ENCODE peak calls at places on chromosomes 5 and 9, in seven cellular contexts. J is endothelial cell, L is PC-3, W is osteoblast, G is hepatocyte, B is epithelial cell of esophagus, Y is GM06990. Z is an unnamed sample.

GRCh38 chr9:13427587-13427986 is 148.1 kb upstream of the MPDZ start:
- DNase-seq in B (peak), J (peak), Y (peak), L (peak), W (peak), G (peak), Z (peak)

GRCh38 chr5:1514027-1514818 is 9.5 kb downstream of the LPCAT1 start:
- DNase-seq in G (no peak), Y (peak), B (no peak), L (no peak), W (peak), J (no peak), Z (no peak)

GRCh38 chr5:181109489-181110013 is 21.4 kb downstream of the OR2V1 start:
- DNase-seq in Y (no peak), B (no peak), G (no peak), J (no peak), L (no peak), W (no peak), Z (no peak)

GRCh38 chr9:38003946-38004808 is 64.8 kb downstream of the SHB start:
- DNase-seq in Y (no peak), L (no peak), G (no peak), W (no peak), B (no peak), J (no peak), Z (no peak)

GRCh38 chr5:105922574-105922973 is 1748.2 kb downstream of the EFNA5 start:
- DNase-seq in Y (no peak), L (peak), G (no peak), B (peak), W (no peak), J (no peak), Z (no peak)

GRCh38 chr9:8070779-8071444 is 271.3 kb upstream of the DMAC1 start:
- DNase-seq in W (peak), B (no peak), J (no peak), G (no peak), Y (no peak), L (no peak), Z (no peak)

GRCh38 chr5:1282139-1282992 is 12.5 kb downstream of the TERT start:
- DNase-seq in L (no peak), G (no peak), W (peak), B (peak), J (no peak), Y (no peak), Z (no peak)

GRCh38 chr9:125985998-125986655 is 239.0 kb downstream of the PBX3 start:
- DNase-seq in Y (no peak), G (no peak), L (no peak), B (no peak), J (no peak), W (peak), Z (no peak)

GRCh38 chr5:72634444-72634843 is 127.2 kb upstream of the ZNF366 start:
- DNase-seq in W (no peak), G (no peak), B (no peak), L (no peak), Y (no peak), J (no peak), Z (no peak)

GRCh38 chr5:17304282-17304681 is 86.9 kb downstream of the BASP1 start:
- DNase-seq in Y (no peak), L (no peak), B (no peak), G (no peak), W (no peak), J (no peak), Z (no peak)

GRCh38 chr5:155082401-155082800 is 68.8 kb downstream of the KIF4B start:
- DNase-seq in Y (no peak), B (peak), W (no peak), J (no peak), L (peak), G (no peak), Z (no peak)

GRCh38 chr5:38591450-38591849 is 35.0 kb upstream of the LIFR start:
- DNase-seq in G (no peak), W (no peak), L (no peak), Y (no peak), B (no peak), J (no peak), Z (no peak)

GRCh38 chr5:173823721-173824567 is 64.2 kb upstream of the CPEB4 start:
- DNase-seq in L (peak), W (no peak), J (no peak), B (peak), G (peak), Y (no peak), Z (peak)

GRCh38 chr5:149543361-149544198 is 7.7 kb downstream of the CSNK1A1 start:
- DNase-seq in J (no peak), B (no peak), Y (no peak), L (no peak), G (no peak), W (no peak), Z (no peak)

GRCh38 chr9:123928471-123929176 is 1.3 kb downstream of the DENND1A start:
- DNase-seq in B (no peak), G (no peak), L (peak), Y (peak), J (no peak), W (peak), Z (no peak)

GRCh38 chr5:150119421-150120061 is 33.2 kb upstream of the CSF1R start:
- DNase-seq in G (no peak), W (peak), L (no peak), B (no peak), Y (no peak), J (no peak), Z (no peak)

GRCh38 chr5:55847837-55848236 is 3.3 kb upstream of the IL31RA start:
- DNase-seq in G (no peak), J (no peak), W (no peak), Y (no peak), L (no peak), B (peak), Z (no peak)

GRCh38 chr5:53642006-53642405 is 81.6 kb downstream of the NDUFS4 start:
- DNase-seq in W (no peak), B (peak), J (no peak), G (no peak), L (no peak), Y (no peak), Z (no peak)

GRCh38 chr9:84068872-84069271 is 88.3 kb downstream of the RMI1 start:
- DNase-seq in L (no peak), G (no peak), Y (no peak), W (no peak), B (no peak), J (no peak), Z (no peak)

GRCh38 chr5:146588806-146589355 is 72.9 kb upstream of the GPR151 start:
- DNase-seq in L (no peak), B (no peak), G (no peak), J (no peak), Y (no peak), W (no peak), Z (no peak)

GRCh38 chr5:145568581-145568980 is 266.6 kb downstream of the PRELID2 start:
- DNase-seq in B (peak), J (no peak), G (no peak), Y (no peak), L (peak), W (no peak), Z (no peak)

GRCh38 chr9:134566936-134567335 is 74.7 kb upstream of the COL5A1 start:
- DNase-seq in W (peak), G (peak), L (no peak), Y (no peak), B (no peak), J (no peak), Z (no peak)

GRCh38 chr9:35538361-35539234 is 48.7 kb downstream of the RUSC2 start:
- DNase-seq in Y (no peak), W (peak), J (peak), G (peak), B (peak), L (no peak), Z (no peak)

GRCh38 chr5:151448038-151448985 is 909 bp downstream of the SLC36A1 start:
- DNase-seq in L (peak), Y (no peak), G (peak), B (peak), W (no peak), J (peak), Z (no peak)

GRCh38 chr5:14545308-14545707 is 36.3 kb upstream of the OTULINL start:
- DNase-seq in Y (no peak), B (peak), J (no peak), W (no peak), G (no peak), L (no peak), Z (no peak)

GRCh38 chr9:134808393-134808792 is 72.2 kb upstream of the FCN2 start:
- DNase-seq in B (no peak), G (no peak), L (no peak), J (no peak), Y (no peak), W (no peak), Z (no peak)

GRCh38 chr9:128088253-128088945 is 20.4 kb downstream of the SLC25A25 start:
- DNase-seq in L (no peak), G (no peak), Y (no peak), J (no peak), B (no peak), W (no peak), Z (no peak)

GRCh38 chr9:114240647-114241558 is 82.0 kb upstream of the ORM1 start:
- DNase-seq in W (no peak), J (no peak), Y (no peak), L (no peak), G (no peak), B (no peak), Z (no peak)

GRCh38 chr5:137320056-137321045 is 178.8 kb downstream of the SPOCK1 start:
- DNase-seq in G (peak), B (peak), L (peak), J (peak), Y (no peak), W (peak), Z (no peak)

GRCh38 chr9:35318741-35319140 is 156.9 kb downstream of the UNC13B start:
- DNase-seq in G (no peak), L (no peak), B (no peak), W (no peak), Y (no peak), J (no peak), Z (no peak)

GRCh38 chr5:143101740-143102386 is 301.6 kb downstream of the NR3C1 start:
- DNase-seq in B (no peak), Y (no peak), L (no peak), W (no peak), G (no peak), J (no peak), Z (no peak)

GRCh38 chr9:126482361-126483044 is 131.2 kb upstream of the LMX1B start:
- DNase-seq in W (peak), L (no peak), G (peak), Y (no peak), B (no peak), J (peak), Z (no peak)

GRCh38 chr5:170632266-170632984 is 128.6 kb downstream of the KCNIP1 start:
- DNase-seq in L (no peak), B (no peak), G (no peak), W (peak), J (peak), Y (no peak), Z (no peak)

GRCh38 chr9:126206099-126206498 is 120.5 kb upstream of the MVB12B start:
- DNase-seq in B (no peak), W (no peak), G (no peak), J (no peak), Y (no peak), L (no peak), Z (no peak)

GRCh38 chr5:173201636-173202265 is 33.3 kb downstream of the NKX2-5 start:
- DNase-seq in J (no peak), G (no peak), W (peak), L (peak), Y (no peak), B (peak), Z (no peak)

GRCh38 chr5:132777209-132778069 is at the start of gene SEPTIN8:
- DNase-seq in B (peak), J (peak), Y (peak), L (peak), G (peak), W (peak), Z (no peak)

GRCh38 chr5:54611290-54611951 is 93.9 kb downstream of the SNX18 start:
- DNase-seq in J (no peak), Y (no peak), G (no peak), L (no peak), B (no peak), W (no peak), Z (no peak)

DNA sequence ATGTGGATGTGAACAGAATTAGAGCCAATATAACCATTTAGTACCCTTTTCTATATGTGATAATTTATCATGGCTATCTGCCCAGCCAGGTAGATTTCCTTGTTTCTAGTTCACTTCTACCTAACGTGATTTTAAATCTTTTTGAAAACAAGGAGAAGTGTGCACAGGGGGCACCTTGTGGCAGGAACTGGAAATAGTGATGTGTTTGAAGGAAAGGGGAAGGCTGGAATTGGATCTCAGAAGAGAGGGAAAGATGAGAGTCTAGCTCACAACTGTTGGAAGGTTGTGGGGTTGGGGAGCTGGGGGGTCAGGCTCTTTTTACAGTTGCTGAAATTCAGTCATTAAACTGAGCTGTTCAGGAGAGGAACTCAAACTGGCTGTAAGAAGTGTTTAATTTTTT is 219.5 kb downstream of the KCTD16 start:
- DNase-seq in J (no peak), Y (no peak), W (peak), G (peak), L (peak), B (peak), Z (no peak)
- TF ChIP-seq CTCF in J (peak), Y (peak), W (peak), G (peak), L (peak), B (peak), Z (peak)

GRCh38 chr9:122464633-122465567 is 12.8 kb downstream of the OR1J1 start:
- DNase-seq in G (peak), B (peak), J (peak), W (peak), Y (peak), L (peak), Z (peak)

GRCh38 chr9:122468735-122469134 is 9.0 kb downstream of the OR1J1 start:
- DNase-seq in J (no peak), Y (no peak), W (peak), L (no peak), G (no peak), B (peak), Z (no peak)

DNA sequence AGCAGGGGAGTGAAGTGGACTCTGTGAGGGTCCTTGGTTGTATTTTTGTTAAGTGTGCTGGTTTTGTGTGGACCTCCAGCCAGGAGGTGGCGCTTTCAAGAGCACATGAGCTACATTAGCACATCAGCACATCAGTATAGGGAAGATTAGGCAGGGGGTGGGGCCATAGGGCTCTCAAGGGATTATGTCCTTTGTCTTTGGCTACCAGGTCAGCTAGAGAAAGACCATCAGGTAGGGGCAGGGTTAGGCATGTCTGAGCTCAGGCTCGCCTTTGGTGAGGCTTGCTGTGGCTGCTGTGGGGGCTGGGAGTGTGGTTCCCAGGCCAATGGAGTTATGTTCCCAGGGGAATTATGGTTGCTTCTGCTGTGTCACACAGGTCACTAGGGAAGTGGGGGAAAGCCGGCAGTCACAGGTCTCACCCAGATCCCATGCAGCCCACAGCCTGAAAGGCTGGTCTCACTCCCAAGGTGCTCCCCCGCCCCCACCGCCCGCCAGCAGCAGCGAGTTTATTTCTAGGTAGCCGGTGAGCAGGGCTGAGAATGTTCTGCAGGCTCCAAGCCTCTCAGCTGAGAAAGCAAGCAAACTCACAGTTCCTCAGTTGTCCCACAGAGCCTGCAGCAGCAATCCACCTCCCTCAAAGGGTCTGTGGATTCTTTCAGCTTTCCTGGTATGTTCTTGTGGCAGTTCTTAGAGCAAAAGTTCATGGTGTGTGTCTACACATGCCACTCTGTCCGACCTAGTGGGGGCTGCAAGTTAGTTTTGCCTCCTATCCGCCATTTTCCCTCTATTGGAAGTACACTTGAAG is 13.7 kb downstream of the OR1J1 start:
- DNase-seq in W (no peak), J (no peak), Y (no peak), B (no peak), L (peak), G (no peak), Z (no peak)
- TF ChIP-seq CTCF in W (peak), J (no peak), Y (peak), B (peak), L (peak), G (no peak), Z (peak)

GRCh38 chr9:81393985-81394811 is 295.1 kb downstream of the TLE1 start:
- DNase-seq in B (no peak), L (no peak), Y (no peak), G (peak), J (no peak), W (peak), Z (peak)
- TF ChIP-seq CTCF in B (no peak), L (no peak), Y (no peak), G (no peak), J (no peak), W (no peak), Z (no peak)

DNA sequence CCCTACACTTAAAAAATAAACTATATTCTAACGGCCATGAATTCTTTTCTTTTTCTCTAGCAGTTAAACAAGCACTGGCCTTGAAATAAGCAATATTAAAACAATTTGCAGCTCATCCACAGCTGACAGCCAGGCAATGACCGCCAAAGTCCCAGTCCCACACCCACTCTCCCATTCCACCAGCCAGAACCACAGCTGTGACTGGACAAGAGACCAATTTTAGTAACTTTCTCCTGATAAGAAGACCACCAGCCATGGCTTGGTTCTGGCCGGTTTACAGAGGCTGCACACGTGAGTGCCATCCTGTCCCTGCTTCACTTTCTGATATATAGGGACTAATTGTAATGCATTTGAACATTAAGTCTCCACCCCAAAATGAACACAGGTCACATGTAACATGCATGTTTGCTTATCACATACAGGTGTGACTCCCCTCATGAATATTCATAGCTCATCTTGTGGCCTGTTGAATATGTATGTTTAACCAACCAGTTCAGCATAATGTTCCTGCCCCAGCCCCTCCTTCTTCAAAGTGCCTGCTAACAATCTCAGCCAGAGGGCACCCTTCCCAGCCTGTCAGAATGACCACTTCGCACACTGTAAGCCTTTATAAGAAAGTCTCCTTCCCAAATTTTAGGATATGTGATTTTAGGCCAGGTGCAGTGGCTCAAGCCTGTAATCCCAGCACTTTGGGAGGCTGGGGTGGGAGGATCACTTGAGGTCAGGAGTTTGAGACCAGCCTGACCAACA is 23.9 kb upstream of the FANCC start:
- DNase-seq in J (no peak), G (no peak), L (peak), B (peak), W (peak), Y (no peak), Z (peak)
- TF ChIP-seq CTCF in J (no peak), G (peak), L (peak), B (peak), W (peak), Y (no peak), Z (peak)

Z was measured in LNCaP clone FGC.